ENCODE peak calls at places on chromosome 1, in ten cellular contexts. K is GM13976, G is body of pancreas, M is ELR, C is NCI-H1105 treated with DMSO at 0.1 percent for 48 hours, V is substantia nigra, A is fibroblast of the aortic adventitia, E is T-helper 1 cell, B is NCI-H1092 treated with DMSO at 0.1 percent for 48 hours, X is foreskin fibroblast. F is an unnamed sample.

GRCh38 chr1:8194481-8195227 is 123.3 kb upstream of the SLC45A1 start:
- DNase-seq in K (no peak), G (no peak), M (peak; percentile 59), C (no peak), V (no peak), A (peak; percentile 60), E (no peak), B (no peak), X (peak; percentile 63), F (peak; percentile 21)

GRCh38 chr1:205294175-205294913 is 27.2 kb downstream of the NUAK2 start:
- DNase-seq in K (no peak), G (no peak), M (peak; percentile 97), C (no peak), V (no peak), A (peak; percentile 95), E (no peak), B (no peak), X (peak; percentile 88), F (peak; percentile 83)

GRCh38 chr1:172531412-172531811 is 1.5 kb upstream of the SUCO start:
- DNase-seq in K (no peak), G (no peak), M (no peak), C (no peak), V (no peak), A (no peak), E (no peak), B (no peak), X (no peak), F (no peak)

GRCh38 chr1:183620311-183620710 is 15.3 kb downstream of the ARPC5 start:
- DNase-seq in K (no peak), G (no peak), M (no peak), C (no peak), V (no peak), A (no peak), E (no peak), B (no peak), X (no peak), F (no peak)

GRCh38 chr1:87642581-87643129 is 314.0 kb downstream of the LMO4 start:
- DNase-seq in K (no peak), G (no peak), M (no peak), C (peak; percentile 99), V (no peak), A (no peak), E (no peak), B (peak; percentile 39), X (no peak), F (no peak)

GRCh38 chr1:212727386-212728181 is 27.9 kb upstream of the BATF3 start:
- DNase-seq in K (no peak), G (no peak), M (peak; percentile 83), C (no peak), V (no peak), A (no peak), E (no peak), B (no peak), X (no peak), F (peak; percentile 28)

GRCh38 chr1:26482921-26483320 is 10.7 kb downstream of the HMGN2 start:
- DNase-seq in K (no peak), G (no peak), M (no peak), C (no peak), V (no peak), A (peak; percentile 43), E (no peak), B (no peak), X (no peak), F (peak; percentile 13)

GRCh38 chr1:20654104-20654690 is 7.0 kb downstream of the DDOST start:
- DNase-seq in K (no peak), G (no peak), M (no peak), C (no peak), V (peak; percentile 25), A (peak; percentile 37), E (no peak), B (no peak), X (no peak), F (no peak)

GRCh38 chr1:115526900-115527299 is 114.9 kb upstream of the VANGL1 start:
- DNase-seq in K (no peak), G (no peak), M (no peak), C (no peak), V (no peak), A (no peak), E (no peak), B (no peak), X (no peak), F (no peak)

GRCh38 chr1:221563476-221563921 is 178.4 kb downstream of the DUSP10 start:
- DNase-seq in K (no peak), G (no peak), M (no peak), C (no peak), V (no peak), A (no peak), E (no peak), B (no peak), X (no peak), F (no peak)

GRCh38 chr1:17116643-17117042 is 2.6 kb downstream of the PADI2 start:
- DNase-seq in K (no peak), G (no peak), M (no peak), C (no peak), V (no peak), A (no peak), E (no peak), B (no peak), X (no peak), F (no peak)